ENCODE peak calls at places on chromosome 6, in four cellular contexts. E is kidney, U is adrenal gland, P is prostate gland. Q is an unnamed sample.

GRCh38 chr6:107704377-107705013 is 119.6 kb downstream of the SCML4 start:
- DNase-seq in E (no peak), U (no peak), P (no peak), Q (peak; percentile 9)

GRCh38 chr6:40328376-40328987 is 258.7 kb downstream of the LRFN2 start:
- DNase-seq in E (no peak), U (no peak), P (peak; percentile 55), Q (peak; percentile 51)

GRCh38 chr6:36839819-36840379 is 655 bp upstream of the CPNE5 start:
- DNase-seq in E (no peak), U (no peak), P (no peak), Q (peak; percentile 31)

GRCh38 chr6:28988536-28989415 is 16.3 kb downstream of the ZNF311 start:
- DNase-seq in E (peak; percentile 84), U (peak; percentile 36), P (no peak), Q (peak; percentile 76)

GRCh38 chr6:161418458-161418945 is 144.6 kb upstream of the AGPAT4 start:
- DNase-seq in E (no peak), U (peak; percentile 49), P (peak; percentile 72), Q (peak; percentile 5)

GRCh38 chr6:131844243-131844841 is 36.5 kb downstream of the ENPP1 start:
- DNase-seq in E (no peak), U (no peak), P (no peak), Q (peak; percentile 50)

GRCh38 chr6:112802154-112802553 is 455.0 kb downstream of the RFPL4B start:
- DNase-seq in E (no peak), U (no peak), P (no peak), Q (no peak)

GRCh38 chr6:128586095-128586494 is 65.7 kb upstream of the PTPRK start:
- DNase-seq in E (no peak), U (no peak), P (no peak), Q (no peak)

GRCh38 chr6:75213732-75214131 is 7.9 kb upstream of the COL12A1 start:
- DNase-seq in E (no peak), U (no peak), P (no peak), Q (no peak)

GRCh38 chr6:33008944-33009861 is at the start of gene HLA-DOA:
- DNase-seq in E (no peak), U (no peak), P (no peak), Q (no peak)

GRCh38 chr6:73649783-73650182 is 4.0 kb downstream of the SLC17A5 start:
- DNase-seq in E (no peak), U (no peak), P (no peak), Q (no peak)

GRCh38 chr6:155126727-155127439 is 131.8 kb downstream of the TIAM2 start:
- DNase-seq in E (no peak), U (peak; percentile 84), P (no peak), Q (peak; percentile 78)

GRCh38 chr6:66896415-66896814 is 1189.4 kb upstream of the EYS start:
- DNase-seq in E (no peak), U (no peak), P (no peak), Q (peak; percentile 9)

GRCh38 chr6:138503881-138504680 is 4.8 kb upstream of the NHSL1 start:
- DNase-seq in E (no peak), U (no peak), P (no peak), Q (no peak)

GRCh38 chr6:128697392-128697689 is 176.9 kb upstream of the PTPRK start:
- DNase-seq in E (no peak), U (no peak), P (no peak), Q (no peak)

GRCh38 chr6:26286168-26286854 is 78.7 kb upstream of the BTN3A2 start:
- DNase-seq in E (peak; percentile 84), U (peak; percentile 62), P (peak; percentile 70), Q (peak; percentile 55)

GRCh38 chr6:117558818-117559217 is 43.5 kb downstream of the GOPC start:
- DNase-seq in E (no peak), U (no peak), P (no peak), Q (no peak)

GRCh38 chr6:4670295-4670694 is 105.9 kb upstream of the CDYL start:
- DNase-seq in E (no peak), U (no peak), P (no peak), Q (no peak)

GRCh38 chr6:38676236-38676973 is 26.5 kb downstream of the GLO1 start:
- DNase-seq in E (no peak), U (no peak), P (no peak), Q (no peak)

GRCh38 chr6:149938571-149939462 is 3.0 kb upstream of the ULBP2 start:
- DNase-seq in E (peak; percentile 72), U (no peak), P (no peak), Q (no peak)

GRCh38 chr6:158287047-158287446 is 25.2 kb upstream of the TULP4 start:
- DNase-seq in E (no peak), U (no peak), P (no peak), Q (no peak)

GRCh38 chr6:105692630-105693212 is 289.8 kb upstream of the PREP start:
- DNase-seq in E (no peak), U (no peak), P (no peak), Q (no peak)

GRCh38 chr6:56534680-56535419 is 107.8 kb downstream of the DST start:
- DNase-seq in E (no peak), U (no peak), P (no peak), Q (no peak)

GRCh38 chr6:157305676-157306653 is 17.4 kb downstream of the TMEM242 start:
- DNase-seq in E (no peak), U (peak; percentile 78), P (no peak), Q (no peak)

GRCh38 chr6:45423901-45424627 is 46.3 kb upstream of the SUPT3H start:
- DNase-seq in E (peak; percentile 81), U (no peak), P (peak; percentile 23), Q (no peak)

GRCh38 chr6:149763866-149764265 is 14.3 kb downstream of the PCMT1 start:
- DNase-seq in E (no peak), U (no peak), P (no peak), Q (no peak)

GRCh38 chr6:160431791-160432404 is 83.7 kb downstream of the SLC22A3 start:
- DNase-seq in E (no peak), U (no peak), P (no peak), Q (no peak)

GRCh38 chr6:127299522-127300240 is 33.0 kb downstream of the RNF146 start:
- DNase-seq in E (no peak), U (no peak), P (no peak), Q (no peak)

GRCh38 chr6:125310994-125311649 is 9.4 kb upstream of the HDDC2 start:
- DNase-seq in E (no peak), U (peak; percentile 28), P (peak; percentile 32), Q (peak; percentile 20)
- TF ChIP-seq CTCF in E (peak; percentile 81), U (peak; percentile 84), P (peak; percentile 73), Q (peak; percentile 97)

GRCh38 chr6:336159-337114 is 44.1 kb downstream of the DUSP22 start:
- DNase-seq in E (peak; percentile 71), U (no peak), P (no peak), Q (no peak)
- H3K27ac ChIP-seq in E (no peak overlapping the region), U (no peak overlapping the region), P (no peak overlapping the region), Q (no peak overlapping the region)

GRCh38 chr6:77463881-77464867 is 883 bp upstream of the HTR1B start:
- DNase-seq in E (peak; percentile 70), U (no peak), P (no peak), Q (no peak)
- TF ChIP-seq CTCF in E (no peak), U (no peak), P (no peak), Q (no peak)

GRCh38 chr6:27812078-27812804 is 100.0 kb downstream of the OR2B2 start:
- DNase-seq in E (no peak), U (no peak), P (no peak), Q (no peak)

GRCh38 chr6:27809939-27810767 is 102.0 kb downstream of the OR2B2 start:
- DNase-seq in E (peak; percentile 86), U (peak; percentile 84), P (peak; percentile 93), Q (peak; percentile 94)

GRCh38 chr6:27810768-27811298 is 101.4 kb downstream of the OR2B2 start:
- DNase-seq in E (no peak), U (no peak), P (no peak), Q (no peak)

GRCh38 chr6:27812805-27813626 is 99.2 kb downstream of the OR2B2 start:
- DNase-seq in E (no peak), U (no peak), P (no peak), Q (no peak)

GRCh38 chr6:27811383-27811782 is 100.8 kb downstream of the OR2B2 start:
- DNase-seq in E (no peak), U (no peak), P (no peak), Q (no peak)
- H3K27ac ChIP-seq in E (no peak overlapping the region), U (no peak overlapping the region), P (peak overlapping the region; percentile 90), Q (peak overlapping the region; percentile 70)

Q was measured in PC-9.